ENCODE peak calls at places on chromosome 22, in five cellular contexts. X, S, J, H and E are unnamed samples. For H3K4me1, the result is how much of the 10 kb centered on the place peaks cover.

GRCh38 chr22:47251911-47252310 is 489.5 kb downstream of the TBC1D22A start:
- DNase-seq in H (no peak), X (no peak), S (no peak), J (no peak), E (no peak)

GRCh38 chr22:46297151-46297819 is 615 bp downstream of the GTSE1 start:
- DNase-seq in H (peak), S (peak), X (no peak), J (peak), E (no peak)

GRCh38 chr22:27088026-27088425 is 430.6 kb downstream of the MIAT start:
- DNase-seq in X (no peak), J (peak), S (no peak), H (no peak), E (no peak)

GRCh38 chr22:24728790-24729637 is 45.5 kb downstream of the PIWIL3 start:
- DNase-seq in X (no peak), J (peak), S (no peak), H (no peak), E (peak)

GRCh38 chr22:31055322-31056159 is 25.6 kb upstream of the SMTN start:
- DNase-seq in H (peak), J (peak), S (peak), X (peak), E (peak)

GRCh38 chr22:26259510-26259909 is 90.2 kb downstream of the SEZ6L start:
- DNase-seq in X (peak), H (no peak), J (peak), S (no peak), E (no peak)

GRCh38 chr22:36764641-36765040 is 11.3 kb downstream of the IFT27 start:
- DNase-seq in H (no peak), X (no peak), S (no peak), J (no peak), E (peak)

GRCh38 chr22:46012881-46013281 is 35.9 kb upstream of the WNT7B start:
- DNase-seq in J (no peak), X (no peak), S (peak), H (no peak), E (no peak)

GRCh38 chr22:30228509-30229359 is 17.8 kb downstream of the LIF start:
- DNase-seq in J (peak), S (no peak), H (no peak), X (no peak), E (no peak)

GRCh38 chr22:46823248-46823647 is 60.8 kb downstream of the TBC1D22A start:
- DNase-seq in H (no peak), J (no peak), X (no peak), S (no peak), E (no peak)

GRCh38 chr22:37167981-37168647 is 18.4 kb upstream of the IL2RB start:
- DNase-seq in S (no peak), H (no peak), J (no peak), X (no peak), E (no peak)

DNA sequence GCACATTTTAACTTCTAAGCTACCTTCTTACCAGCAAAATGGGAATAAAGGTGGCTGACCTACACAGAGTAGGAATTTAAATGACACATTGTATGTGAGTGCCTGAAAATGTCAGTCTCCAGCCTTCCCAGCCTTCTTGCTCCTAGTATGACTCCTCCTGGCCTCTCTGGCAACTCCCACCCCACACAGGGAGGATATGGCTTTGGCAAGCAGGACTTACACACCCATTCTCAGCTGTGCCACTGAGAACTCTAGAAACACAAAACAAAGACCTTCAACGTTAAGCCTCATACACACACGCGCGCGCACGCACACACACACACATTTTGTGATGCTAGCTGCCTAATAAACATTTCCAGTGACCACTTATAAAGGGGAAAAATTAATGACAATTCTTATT is 65.8 kb downstream of the PACSIN2 start:
- DNase-seq in X (no peak), J (peak), H (no peak), S (no peak), E (peak)
- H3K4me1 ChIP-seq in X (under half), J (under half), H (under half), S (under half), E (under half)

GRCh38 chr22:49956914-49957825 is 3.4 kb upstream of the PIM3 start:
- DNase-seq in J (no peak), H (no peak), S (peak), X (no peak), E (peak)
- H3K27ac ChIP-seq in J (no peak), H (no peak), S (no peak), X (no peak), E (no peak)

GRCh38 chr22:20117656-20118571 is 888 bp upstream of the TRMT2A start:
- DNase-seq in J (peak), S (peak), X (peak), H (no peak), E (peak)

GRCh38 chr22:20114506-20115475 is 1.1 kb upstream of the RANBP1 start:
- DNase-seq in S (peak), J (no peak), X (no peak), H (no peak), E (no peak)

GRCh38 chr22:20115691-20116375 is at the start of gene RANBP1:
- DNase-seq in H (no peak), J (no peak), X (no peak), S (peak), E (peak)

GRCh38 chr22:20116951-20117645 is at the start of gene TRMT2A:
- DNase-seq in X (peak), S (peak), H (peak), J (peak), E (peak)

DNA sequence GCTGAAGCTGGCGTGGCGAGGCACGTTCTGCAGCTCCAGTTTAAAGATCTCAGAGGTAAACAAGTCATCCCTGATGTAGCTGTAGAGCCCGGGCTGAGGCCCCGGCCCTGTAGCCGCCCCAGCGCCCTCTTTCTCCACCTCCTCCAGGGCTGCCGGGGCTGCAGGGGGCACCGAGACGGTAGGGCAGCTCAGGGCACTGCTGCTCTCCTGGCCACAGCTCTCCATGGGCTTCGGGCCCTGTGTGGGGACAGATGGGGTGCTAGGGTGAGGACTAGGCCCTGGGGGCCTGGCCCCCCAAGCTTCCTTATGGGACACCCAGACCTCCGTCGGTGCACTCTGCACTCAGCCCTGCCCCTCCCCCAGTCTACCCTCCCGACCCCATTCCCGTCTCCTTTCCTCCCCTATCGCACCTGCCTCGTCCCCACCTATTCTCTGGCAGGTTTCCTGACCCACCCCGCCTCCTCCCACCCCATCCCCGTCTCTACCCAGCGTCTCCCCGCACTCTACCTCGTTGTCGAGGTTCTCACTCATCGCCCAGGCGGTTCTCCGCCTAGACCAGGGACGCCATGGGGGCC is 559 bp downstream of the RANBP1 start:
- DNase-seq in S (peak), J (no peak), X (no peak), H (no peak), E (no peak)
- H3K4me3 ChIP-seq in S (peak), J (peak), X (peak), H (peak), E (peak)

DNA sequence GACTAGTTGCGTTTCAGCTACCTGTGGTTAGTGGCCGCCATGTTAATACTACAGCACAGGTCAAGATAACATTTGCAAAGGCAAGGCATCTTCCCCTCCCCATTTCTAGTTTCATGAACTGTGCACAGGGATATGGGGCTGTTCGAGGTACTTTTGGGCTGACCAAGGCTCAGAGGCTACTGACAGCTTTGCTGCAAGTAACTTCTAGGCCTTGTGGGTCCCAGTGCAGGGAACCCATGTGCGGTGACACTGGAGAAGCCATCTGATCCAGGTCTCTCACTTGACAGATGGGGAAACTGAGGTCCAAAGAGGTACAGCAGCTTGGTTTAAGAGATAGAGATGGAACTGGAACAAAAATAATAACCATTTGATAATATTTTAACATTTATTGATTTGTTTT is 13.6 kb downstream of the TIMP3 start:
- DNase-seq in S (no peak), J (no peak), H (no peak), X (no peak), E (no peak)
- H3K4me1 ChIP-seq in S (under half), J (under half), H (under half), X (under half), E (half or more)

GRCh38 chr22:35380013-35380412 is 883 bp upstream of the HMOX1 start:
- DNase-seq in X (no peak), S (no peak), H (no peak), J (no peak), E (no peak)
- H3K27ac ChIP-seq in X (no peak), S (peak), H (no peak), J (peak), E (no peak)

GRCh38 chr22:44926491-44927415 is 83.1 kb downstream of the PHF21B start:
- DNase-seq in J (no peak), X (no peak), S (no peak), H (no peak), E (no peak)
- H3K4me3 ChIP-seq in J (no peak), X (no peak), S (no peak), H (no peak), E (no peak)

GRCh38 chr22:22881116-22882032 is 6.2 kb upstream of the IGLL5 start:
- DNase-seq in S (no peak), H (no peak), J (no peak), X (no peak), E (no peak)
- H3K4me1 ChIP-seq in S (under half), H (under half), J (under half), X (under half), E (under half)

GRCh38 chr22:33426451-33426850 is 368.3 kb upstream of the SYN3 start:
- DNase-seq in J (peak), H (no peak), X (no peak), S (no peak), E (no peak)
- H3K27ac ChIP-seq in J (no peak), H (no peak), X (no peak), S (no peak), E (no peak)

GRCh38 chr22:48705159-48705916 is 1122.3 kb downstream of the BRD1 start:
- DNase-seq in H (no peak), X (no peak), S (peak), J (no peak), E (peak)
- H3K4me3 ChIP-seq in H (no peak), X (no peak), S (no peak), J (no peak), E (no peak)

DNA sequence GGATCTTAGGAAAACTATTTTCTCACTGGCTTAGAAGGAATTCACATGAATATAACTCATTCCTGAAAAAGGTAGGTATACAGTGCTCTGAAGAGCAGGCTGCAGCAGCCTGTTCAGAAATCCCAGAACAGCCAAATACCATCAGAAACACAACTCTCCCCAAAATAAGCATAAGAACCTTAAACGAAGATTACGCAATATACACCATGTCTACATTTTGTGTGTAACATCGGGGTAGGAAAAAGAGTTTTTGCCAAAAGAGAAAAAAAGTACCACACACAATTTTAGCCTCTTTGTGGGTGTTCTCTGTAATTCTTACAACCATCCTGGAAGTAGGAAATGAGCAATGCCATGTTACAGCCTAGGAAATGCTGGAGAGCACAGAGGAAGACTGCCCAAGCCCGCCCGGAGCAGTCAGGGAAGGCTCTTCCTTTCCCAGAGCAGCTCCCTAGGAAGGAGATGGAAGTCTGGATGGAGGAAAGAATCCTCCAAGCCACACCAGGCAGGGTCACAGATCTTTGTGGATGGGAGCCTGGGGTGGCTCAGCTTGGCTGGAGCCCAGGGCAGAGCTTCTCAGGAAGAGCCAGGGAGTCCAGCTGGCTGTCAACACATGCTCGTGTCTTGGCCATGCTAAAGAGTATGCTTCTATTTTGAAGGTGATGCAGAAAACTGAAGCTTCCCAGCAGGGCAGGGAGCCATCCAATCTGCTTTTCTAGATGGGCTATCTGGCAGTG is 49.7 kb upstream of the ARFGAP3 start:
- DNase-seq in S (peak), J (no peak), H (peak), X (no peak), E (peak)
- H3K4me1 ChIP-seq in S (under half), J (under half), H (under half), X (under half), E (under half)